ENCODE peak calls at places on chromosome 10, in five cellular contexts. Y, X, Q, T and V are unnamed samples.
A peak's percentile ranks its signal among the peaks of the same experiment; 100 is the strongest.

GRCh38 chr10:131702521-131703356 is 198.1 kb upstream of the PPP2R2D start:
- DNase-seq in Y (peak; percentile 23), X (no peak), Q (no peak), T (no peak), V (no peak)

GRCh38 chr10:132925614-132926013 is 16.8 kb downstream of the CFAP46 start:
- DNase-seq in Y (no peak), X (peak; percentile 10), Q (no peak), T (no peak), V (no peak)

GRCh38 chr10:62610649-62611229 is 193.8 kb upstream of the ADO start:
- DNase-seq in Y (peak; percentile 75), X (peak; percentile 75), Q (peak; percentile 66), T (no peak), V (peak; percentile 56)

GRCh38 chr10:43396928-43397624 is 11.9 kb downstream of the HNRNPF start:
- DNase-seq in Y (peak; percentile 83), X (peak; percentile 81), Q (peak; percentile 81), T (peak; percentile 98), V (peak; percentile 70)

GRCh38 chr10:133144771-133145170 is 15.2 kb upstream of the KNDC1 start:
- DNase-seq in Y (no peak), X (no peak), Q (no peak), T (no peak), V (no peak)

GRCh38 chr10:100528885-100529472 is 692 bp downstream of the NDUFB8 start:
- DNase-seq in Y (no peak), X (peak; percentile 64), Q (no peak), T (no peak), V (no peak)

GRCh38 chr10:69943292-69943820 is 109.3 kb upstream of the MACROH2A2 start:
- DNase-seq in Y (no peak), X (no peak), Q (no peak), T (no peak), V (no peak)

GRCh38 chr10:52632591-52632990 is 140.0 kb downstream of the MBL2 start:
- DNase-seq in Y (no peak), X (no peak), Q (no peak), T (no peak), V (no peak)

GRCh38 chr10:123583639-123584418 is 82.3 kb upstream of the GPR26 start:
- DNase-seq in Y (no peak), X (peak; percentile 92), Q (peak; percentile 64), T (peak; percentile 94), V (no peak)

GRCh38 chr10:110011679-110012078 is 3.9 kb downstream of the ADD3 start:
- DNase-seq in Y (no peak), X (no peak), Q (no peak), T (no peak), V (no peak)

GRCh38 chr10:8577681-8578080 is 523.2 kb downstream of the GATA3 start:
- DNase-seq in Y (no peak), X (no peak), Q (no peak), T (no peak), V (no peak)

GRCh38 chr10:122570920-122571319 is 10.4 kb downstream of the DMBT1 start:
- DNase-seq in Y (no peak), X (no peak), Q (no peak), T (no peak), V (no peak)

GRCh38 chr10:110221721-110222261 is 14.4 kb downstream of the MXI1 start:
- DNase-seq in Y (peak; percentile 69), X (peak; percentile 57), Q (peak; percentile 96), T (peak; percentile 96), V (peak; percentile 42)

GRCh38 chr10:109062371-109062770 is 860.9 kb downstream of the XPNPEP1 start:
- DNase-seq in Y (no peak), X (no peak), Q (peak; percentile 63), T (no peak), V (no peak)

GRCh38 chr10:11757820-11758463 is 15.8 kb downstream of the ECHDC3 start:
- DNase-seq in Y (peak; percentile 88), X (peak; percentile 92), Q (peak; percentile 90), T (peak; percentile 95), V (peak; percentile 74)
- TF ChIP-seq CTCF in Y (peak; percentile 81), X (peak; percentile 85), Q (peak; percentile 97), T (peak; percentile 89), V (peak; percentile 85)

DNA sequence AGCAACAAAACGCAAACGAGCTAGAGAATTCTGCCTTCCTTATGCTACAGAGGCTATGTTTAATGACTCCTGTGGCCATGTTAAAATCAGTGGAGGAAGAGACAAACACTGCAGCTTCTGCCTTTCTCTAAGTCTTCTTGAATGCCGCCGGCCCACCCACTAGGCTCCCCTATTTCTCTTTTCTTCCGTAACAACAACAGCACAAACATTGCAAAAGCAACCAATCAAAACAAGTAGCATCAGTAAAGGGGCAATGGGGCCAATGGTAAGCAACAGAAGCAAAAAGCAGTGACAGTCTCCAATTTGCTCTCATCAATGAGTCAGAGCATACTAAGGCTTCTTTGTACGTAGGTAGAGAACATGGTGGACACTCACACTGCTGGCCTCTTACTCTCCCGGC is 26.8 kb downstream of the DNAJC1 start:
- DNase-seq in Y (no peak), X (no peak), Q (peak; percentile 50), T (no peak), V (no peak)
- TF ChIP-seq CTCF in Y (no peak), X (no peak), Q (no peak), T (no peak), V (no peak)

GRCh38 chr10:31464552-31464951 is 145.5 kb downstream of the ZEB1 start:
- DNase-seq in Y (no peak), X (no peak), Q (no peak), T (no peak), V (no peak)

GRCh38 chr10:31468536-31468859 is 149.5 kb downstream of the ZEB1 start:
- DNase-seq in Y (no peak), X (no peak), Q (no peak), T (no peak), V (no peak)

GRCh38 chr10:31466313-31466712 is 147.3 kb downstream of the ZEB1 start:
- DNase-seq in Y (no peak), X (no peak), Q (no peak), T (no peak), V (no peak)

GRCh38 chr10:31467791-31468535 is 148.9 kb downstream of the ZEB1 start:
- DNase-seq in Y (no peak), X (no peak), Q (peak; percentile 49), T (no peak), V (no peak)
- TF ChIP-seq CTCF in Y (no peak), X (peak; percentile 49), Q (peak; percentile 70), T (no peak), V (no peak)

DNA sequence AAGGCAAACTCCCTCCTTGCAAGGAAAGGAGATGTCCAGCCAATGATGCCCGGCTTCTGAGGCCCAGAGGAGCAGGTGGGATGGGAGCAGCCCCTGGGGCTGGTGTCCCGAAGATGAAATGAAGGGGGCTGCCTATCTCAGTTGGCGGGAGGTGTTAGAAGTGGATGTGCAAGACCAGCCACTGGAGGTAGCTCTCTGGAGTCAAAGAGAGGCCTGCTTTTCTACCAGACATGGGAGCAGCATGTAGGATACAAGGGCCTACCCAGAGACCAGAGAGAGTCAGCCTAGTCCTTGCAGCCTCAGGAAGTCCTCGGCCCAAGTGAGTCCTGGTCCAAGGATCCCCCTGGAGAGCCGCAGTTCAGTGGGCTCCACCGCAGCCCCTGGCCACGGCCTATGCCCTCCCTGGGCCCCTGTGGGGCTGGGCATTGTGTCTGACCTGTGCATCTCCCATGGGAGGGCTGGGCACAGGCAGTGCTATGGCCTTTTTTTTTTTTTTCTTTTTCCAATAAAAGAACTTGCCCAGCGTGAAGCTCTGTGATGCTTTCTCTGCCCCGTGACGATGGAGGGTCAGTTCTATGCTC is 17.7 kb downstream of the GOLGA7B start:
- DNase-seq in Y (no peak), X (no peak), Q (no peak), T (no peak), V (no peak)
- TF ChIP-seq CTCF in Y (no peak), X (no peak), Q (no peak), T (no peak), V (no peak)

DNA sequence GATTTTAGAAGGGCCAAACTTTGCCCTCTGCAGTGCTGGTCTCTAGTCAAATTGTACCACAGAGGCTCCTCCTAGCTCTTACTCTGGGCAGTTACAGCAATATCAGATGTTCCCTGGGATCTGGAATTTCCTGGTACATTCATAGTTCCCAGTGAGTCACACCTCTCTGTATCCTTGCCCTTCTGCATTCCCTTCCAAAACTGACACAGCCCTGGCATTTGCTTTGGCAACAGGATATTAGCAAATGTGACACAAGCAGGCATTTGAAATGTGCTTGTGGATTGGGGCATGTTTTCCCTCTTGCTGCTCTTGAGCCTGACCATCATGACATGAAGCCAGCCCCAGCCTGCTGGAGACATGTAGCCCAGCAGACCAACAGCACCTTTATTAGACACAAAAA is 284.7 kb upstream of the AKR1E2 start:
- DNase-seq in Y (no peak), X (no peak), Q (peak; percentile 97), T (no peak), V (no peak)
- TF ChIP-seq CTCF in Y (no peak), X (no peak), Q (peak; percentile 50), T (no peak), V (no peak)

GRCh38 chr10:29861811-29862505 is 197.4 kb downstream of the JCAD start:
- DNase-seq in Y (no peak), X (no peak), Q (peak; percentile 56), T (no peak), V (no peak)

GRCh38 chr10:29865700-29866355 is 193.6 kb downstream of the JCAD start:
- DNase-seq in Y (no peak), X (no peak), Q (no peak), T (no peak), V (no peak)

GRCh38 chr10:29866356-29866755 is 193.0 kb downstream of the JCAD start:
- DNase-seq in Y (no peak), X (no peak), Q (no peak), T (no peak), V (no peak)

GRCh38 chr10:29860159-29860558 is 199.2 kb downstream of the JCAD start:
- DNase-seq in Y (no peak), X (no peak), Q (no peak), T (no peak), V (no peak)

DNA sequence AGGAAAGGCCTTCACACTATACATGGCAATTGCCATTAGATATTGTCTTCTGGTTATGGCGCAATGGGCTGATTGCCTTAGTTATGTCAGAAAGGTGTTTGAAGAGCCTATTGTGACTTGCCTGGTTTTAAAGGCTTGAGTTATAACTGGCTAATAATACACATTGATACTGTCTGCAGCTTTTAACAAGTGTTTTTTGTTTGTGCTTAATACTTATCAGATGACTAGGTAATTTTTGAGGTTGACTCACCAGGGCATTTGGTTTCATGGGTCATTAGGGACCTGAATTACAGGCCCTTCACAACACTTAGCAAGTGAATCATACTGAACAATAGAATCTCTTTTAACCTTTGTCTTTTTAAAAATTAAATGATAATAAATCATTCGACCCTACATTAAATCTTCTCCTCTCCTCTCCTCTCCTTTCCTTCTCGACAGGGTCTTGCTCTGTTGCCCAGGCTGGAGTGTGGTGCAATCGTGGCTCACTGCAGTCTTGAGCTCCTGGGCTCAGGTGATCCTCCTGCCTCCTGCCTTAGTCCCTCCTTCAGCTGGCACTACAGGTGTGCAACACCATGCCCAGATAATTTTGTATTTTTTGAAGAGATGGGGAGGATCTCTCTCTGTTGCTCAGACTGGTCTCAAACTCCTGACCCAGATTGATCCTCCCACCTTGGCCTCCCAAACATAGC is 196.3 kb downstream of the JCAD start:
- DNase-seq in Y (no peak), X (no peak), Q (peak; percentile 84), T (no peak), V (no peak)
- TF ChIP-seq CTCF in Y (no peak), X (no peak), Q (no peak), T (no peak), V (no peak)